ENCODE peak calls at places on chromosomes 3 and 15, in six cellular contexts. C is kidney, K is WTC11, A is foreskin keratinocyte, N is transverse colon, H is adrenal gland. V is an unnamed sample.

GRCh38 chr3:160956785-160957184 is 148.4 kb downstream of the B3GALNT1 start:
- DNase-seq in C (no peak), K (no peak), A (peak; percentile 12), N (no peak), H (no peak), V (no peak)

GRCh38 chr15:85010472-85011209 is 29.0 kb downstream of the PDE8A start:
- DNase-seq in C (no peak), K (no peak), A (peak; percentile 34), N (no peak), H (no peak), V (no peak)

GRCh38 chr3:44687898-44688297 is 24.6 kb upstream of the ZNF502 start:
- DNase-seq in C (no peak), K (no peak), A (no peak), N (no peak), H (no peak), V (no peak)

GRCh38 chr15:73908030-73908821 is 18.0 kb upstream of the LOXL1 start:
- DNase-seq in C (peak; percentile 91), K (peak; percentile 95), A (no peak), N (peak; percentile 81), H (peak; percentile 84), V (peak; percentile 90)

GRCh38 chr3:123602325-123602724 is 17.5 kb upstream of the HACD2 start:
- DNase-seq in C (no peak), K (no peak), A (peak; percentile 90), N (no peak), H (no peak), V (no peak)

GRCh38 chr3:194425399-194425798 is 26.3 kb upstream of the GP5 start:
- DNase-seq in C (no peak), K (no peak), A (no peak), N (no peak), H (no peak), V (no peak)

GRCh38 chr15:66405007-66405406 is 18.3 kb downstream of the MAP2K1 start:
- DNase-seq in C (no peak), K (no peak), A (no peak), N (no peak), H (no peak), V (no peak)

GRCh38 chr3:73546961-73547360 is 77.8 kb downstream of the PDZRN3 start:
- DNase-seq in C (no peak), K (no peak), A (peak; percentile 97), N (no peak), H (no peak), V (no peak)

GRCh38 chr15:33226559-33227181 is 32.2 kb upstream of the FMN1 start:
- DNase-seq in C (no peak), K (peak; percentile 25), A (peak; percentile 68), N (peak; percentile 33), H (peak; percentile 64), V (no peak)

GRCh38 chr3:179037361-179037760 is 34.2 kb downstream of the ZMAT3 start:
- DNase-seq in C (peak; percentile 79), K (no peak), A (peak; percentile 91), N (peak; percentile 28), H (no peak), V (no peak)

GRCh38 chr3:141643391-141643790 is 94.7 kb upstream of the RNF7 start:
- DNase-seq in C (no peak), K (no peak), A (no peak), N (no peak), H (no peak), V (no peak)

GRCh38 chr3:9779197-9779596 is 9.4 kb upstream of the CAMK1 start:
- DNase-seq in C (no peak), K (no peak), A (no peak), N (no peak), H (no peak), V (no peak)

GRCh38 chr15:91807122-91807521 is 46.4 kb upstream of the SLCO3A1 start:
- DNase-seq in C (no peak), K (no peak), A (no peak), N (no peak), H (no peak), V (no peak)

GRCh38 chr3:47161983-47162694 is 1.8 kb downstream of the SETD2 start:
- DNase-seq in C (no peak), K (no peak), A (no peak), N (no peak), H (no peak), V (no peak)

GRCh38 chr3:182807056-182807455 is 13.8 kb downstream of the ATP11B start:
- DNase-seq in C (no peak), K (no peak), A (no peak), N (no peak), H (no peak), V (no peak)

GRCh38 chr3:149605902-149606301 is 51.9 kb downstream of the WWTR1 start:
- DNase-seq in C (no peak), K (no peak), A (peak; percentile 86), N (no peak), H (no peak), V (no peak)

GRCh38 chr15:47616876-47617275 is 100.4 kb upstream of the SEMA6D start:
- DNase-seq in C (no peak), K (no peak), A (peak; percentile 30), N (no peak), H (no peak), V (no peak)

GRCh38 chr3:11373235-11373634 is 101.0 kb downstream of the ATG7 start:
- DNase-seq in C (no peak), K (no peak), A (no peak), N (no peak), H (no peak), V (no peak)

GRCh38 chr3:10198761-10199688 is 34.3 kb downstream of the IRAK2 start:
- DNase-seq in C (no peak), K (no peak), A (peak; percentile 92), N (peak; percentile 72), H (no peak), V (no peak)

DNA sequence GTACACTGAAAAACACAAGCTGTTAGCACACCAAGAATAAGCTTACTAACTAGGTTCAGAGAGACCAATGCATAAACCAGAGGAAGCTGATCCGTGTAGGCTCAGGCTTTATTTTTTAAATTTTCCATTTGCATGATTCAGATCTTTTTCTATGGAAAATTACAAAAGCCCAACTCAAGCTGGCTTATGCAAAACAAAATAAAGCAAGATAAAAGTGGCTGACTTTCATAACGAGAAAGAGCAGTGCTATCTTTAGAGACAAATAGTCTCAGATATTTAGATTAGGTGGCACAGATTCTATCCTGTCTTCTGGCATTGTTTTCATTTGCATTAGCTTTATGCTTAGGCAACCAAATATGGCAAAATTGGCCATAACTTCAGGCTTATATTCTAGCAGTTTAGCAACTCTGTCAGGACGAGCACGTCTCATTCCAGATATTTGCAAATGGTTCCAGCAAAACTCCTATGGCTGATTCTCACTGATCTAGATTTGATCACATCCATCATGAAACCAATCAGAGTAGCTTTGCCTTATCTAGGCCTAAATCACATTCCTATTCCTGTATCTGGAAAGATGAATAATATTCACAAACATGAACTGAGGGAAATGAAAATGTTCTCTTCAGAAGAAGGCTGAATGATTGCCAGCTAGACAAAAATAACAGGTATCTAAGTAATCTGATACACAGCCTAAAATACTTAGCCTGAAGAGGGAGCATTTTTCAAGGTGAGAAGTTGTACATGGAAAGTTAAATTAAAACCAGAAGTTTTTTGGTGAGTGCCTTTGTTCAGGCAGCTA is 216.4 kb upstream of the DPPA4 start:
- DNase-seq in C (no peak), K (no peak), A (peak; percentile 91), N (no peak), H (no peak), V (no peak)
- TF ChIP-seq CTCF in C (no peak), K (no peak), A (peak; percentile 58), N (no peak), H (no peak), V (no peak)

DNA sequence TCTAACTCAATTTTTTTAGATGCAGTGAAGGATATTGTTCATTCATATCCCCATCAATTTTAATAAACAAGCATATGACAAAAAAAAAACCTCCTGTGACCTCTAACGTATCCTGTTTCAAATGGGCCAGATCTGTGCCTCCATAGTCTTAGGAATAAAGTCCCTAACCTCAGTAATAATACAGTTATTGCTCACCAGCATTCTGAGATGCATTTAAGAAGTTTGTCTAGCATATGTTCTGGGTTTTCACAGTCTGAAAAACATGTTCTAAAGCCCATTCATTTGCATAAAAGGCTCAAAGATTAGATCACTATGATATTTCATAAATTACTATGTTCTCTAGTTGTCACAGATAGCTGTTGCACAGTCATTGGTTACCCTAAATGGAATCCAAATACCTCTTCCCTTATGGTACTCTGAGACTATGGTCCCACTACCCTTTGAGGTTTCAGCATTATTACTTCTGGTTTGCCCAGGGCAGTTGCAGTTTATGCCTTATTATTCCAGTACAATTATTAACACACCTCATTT is 190.1 kb downstream of the ZIC4 start:
- DNase-seq in C (no peak), K (no peak), A (no peak), N (no peak), H (no peak), V (no peak)
- TF ChIP-seq CTCF in C (no peak), K (no peak), A (no peak), N (no peak), H (no peak), V (no peak)

DNA sequence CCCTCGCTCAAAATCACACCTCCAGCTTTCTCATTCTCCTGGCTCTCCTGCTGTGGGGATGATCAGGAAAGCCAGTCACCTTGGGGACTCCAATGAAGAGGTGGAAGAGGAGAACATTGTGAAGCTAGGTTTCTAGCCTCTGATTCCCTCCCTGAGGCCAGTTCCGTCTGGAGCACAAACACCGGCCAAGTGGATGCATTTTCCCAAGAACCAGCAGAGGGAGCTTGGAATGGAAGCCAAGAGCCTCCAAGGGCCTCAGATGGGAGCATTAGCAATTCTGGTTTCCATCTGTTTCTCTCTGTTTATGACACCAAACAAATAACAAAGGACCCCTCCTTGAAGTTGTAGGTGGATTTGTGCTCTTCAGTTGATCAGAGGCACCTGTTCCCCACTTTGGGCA is 40.6 kb upstream of the NMNAT3 start:
- DNase-seq in C (no peak), K (peak; percentile 60), A (peak; percentile 23), N (peak; percentile 8), H (peak; percentile 53), V (peak; percentile 67)
- TF ChIP-seq CTCF in C (peak; percentile 58), K (peak; percentile 29), A (peak; percentile 57), N (no peak), H (peak; percentile 27), V (peak; percentile 62)

GRCh38 chr3:4799266-4800256 is 179.7 kb upstream of the BHLHE40 start:
- DNase-seq in C (no peak), K (no peak), A (no peak), N (no peak), H (no peak), V (no peak)
- TF ChIP-seq CTCF in C (no peak), K (no peak), A (no peak), N (no peak), H (no peak), V (no peak)

DNA sequence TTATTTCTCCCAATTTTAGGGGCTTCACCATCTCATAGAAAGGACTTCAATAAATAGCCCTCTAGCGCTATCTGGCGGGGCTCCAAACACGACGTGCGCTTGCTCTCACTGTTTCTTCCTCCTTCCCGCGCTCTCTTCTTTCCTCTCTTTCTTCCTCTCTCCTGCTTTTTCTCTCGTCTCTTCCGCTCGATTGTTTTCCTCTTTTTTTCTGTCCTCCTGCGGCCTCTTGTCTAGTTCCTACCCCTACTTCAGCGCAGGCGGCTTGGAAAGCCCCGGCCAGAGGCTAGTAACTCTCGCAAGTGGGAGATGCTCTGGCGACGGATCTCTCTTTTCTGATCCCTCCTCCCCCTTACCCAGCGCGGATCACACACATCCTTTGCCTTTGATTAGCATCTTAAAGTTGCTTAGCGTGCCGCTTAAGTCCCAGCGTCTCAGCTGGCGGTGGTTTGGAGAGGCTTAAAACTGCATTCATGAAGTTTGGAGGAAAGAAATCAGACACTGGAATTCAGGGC is 6.2 kb upstream of the MEIS2 start:
- DNase-seq in C (peak; percentile 82), K (peak; percentile 62), A (no peak), N (no peak), H (peak; percentile 71), V (peak; percentile 53)
- TF ChIP-seq CTCF in C (peak; percentile 28), K (peak; percentile 22), A (peak; percentile 70), N (no peak), H (no peak), V (peak; percentile 17)

V was measured in endothelial cell.